ENCODE peak calls at places on chromosomes 3 and 15, in eight cellular contexts. Y, L, Z, G, D, H, E and T are unnamed samples. For H3K4me1, the result is how much of the 10 kb centered on the place peaks cover.

GRCh38 chr15:70268698-70269251 is 171.1 kb upstream of the TLE3 start:
- DNase-seq in L (no peak), H (no peak), Z (peak), D (no peak), E (peak), G (no peak), Y (no peak), T (no peak)

GRCh38 chr3:183824761-183825379 is 507 bp downstream of the MAP6D1 start:
- DNase-seq in H (no peak), G (no peak), Y (no peak), D (no peak), E (peak), Z (no peak), L (no peak), T (no peak)

GRCh38 chr3:149612456-149612855 is 45.4 kb downstream of the WWTR1 start:
- DNase-seq in L (no peak), Z (no peak), D (no peak), G (no peak), Y (no peak), H (no peak), E (no peak), T (no peak)

GRCh38 chr15:99721104-99721778 is 12.0 kb downstream of the LYSMD4 start:
- DNase-seq in H (peak), G (no peak), L (no peak), Y (peak), D (no peak), E (no peak), Z (no peak), T (peak)

GRCh38 chr3:127677541-127678314 is 5.0 kb downstream of the ABTB1 start:
- DNase-seq in E (no peak), D (peak), L (no peak), Y (no peak), H (peak), Z (peak), G (peak), T (no peak)

GRCh38 chr3:52892625-52893311 is 4.6 kb downstream of the STIMATE start:
- DNase-seq in H (no peak), D (no peak), Z (no peak), E (no peak), L (no peak), G (no peak), Y (no peak), T (peak)

GRCh38 chr15:79682851-79683288 is 213.9 kb downstream of the MTHFS start:
- DNase-seq in H (no peak), Y (no peak), D (no peak), Z (no peak), G (no peak), L (no peak), E (peak), T (no peak)

GRCh38 chr3:11095932-11096265 is 58.4 kb upstream of the HRH1 start:
- DNase-seq in D (no peak), Y (no peak), L (no peak), H (no peak), E (no peak), Z (no peak), G (no peak), T (no peak)

GRCh38 chr15:95687056-95687455 is 643.4 kb upstream of the NR2F2 start:
- DNase-seq in H (no peak), D (no peak), E (no peak), Z (no peak), Y (no peak), L (no peak), G (no peak), T (no peak)

GRCh38 chr3:124229407-124229806 is 237.5 kb upstream of the ROPN1 start:
- DNase-seq in E (peak), D (no peak), G (no peak), Y (no peak), H (no peak), L (no peak), Z (no peak), T (no peak)

GRCh38 chr3:182258538-182259177 is 534.6 kb upstream of the ATP11B start:
- DNase-seq in Y (no peak), E (peak), H (no peak), G (no peak), L (no peak), D (no peak), Z (no peak), T (no peak)

GRCh38 chr3:15331606-15332404 is 581 bp downstream of the SH3BP5 start:
- DNase-seq in Y (no peak), D (peak), G (peak), L (peak), H (peak), E (peak), Z (peak), T (peak)

GRCh38 chr15:49902791-49903481 is 216.1 kb downstream of the ATP8B4 start:
- DNase-seq in Y (no peak), G (no peak), L (no peak), H (no peak), Z (no peak), D (no peak), E (peak), T (no peak)

GRCh38 chr15:41806291-41807181 is 21.4 kb upstream of the JMJD7 start:
- DNase-seq in Z (no peak), H (no peak), L (no peak), D (peak), E (no peak), G (peak), Y (peak), T (no peak)

GRCh38 chr3:99483841-99484240 is 154.6 kb upstream of the COL8A1 start:
- DNase-seq in G (no peak), D (no peak), L (no peak), Z (no peak), Y (no peak), H (no peak), E (no peak), T (no peak)

GRCh38 chr3:52685285-52685704 is 418 bp downstream of the PBRM1 start:
- DNase-seq in D (peak), G (peak), Y (peak), L (peak), Z (peak), H (peak), E (no peak), T (peak)

GRCh38 chr3:112126501-112126900 is 6.5 kb downstream of the GCSAM start:
- DNase-seq in H (no peak), Y (no peak), D (no peak), G (no peak), Z (no peak), E (peak), L (no peak), T (no peak)

GRCh38 chr3:99730870-99731269 is 86.8 kb upstream of the CMSS1 start:
- DNase-seq in G (no peak), Z (no peak), E (no peak), L (no peak), Y (no peak), H (no peak), D (no peak), T (no peak)

GRCh38 chr15:20351448-20351961 is 190.1 kb downstream of the GOLGA6L6 start:
- DNase-seq in Y (no peak), H (peak), Z (peak), L (no peak), G (peak), E (no peak), D (peak), T (no peak)

GRCh38 chr3:18302517-18302916 is 122.6 kb downstream of the SATB1 start:
- DNase-seq in D (no peak), Z (no peak), G (peak), L (no peak), E (peak), H (no peak), Y (no peak), T (no peak)

GRCh38 chr3:41265823-41266273 is 66.5 kb downstream of the CTNNB1 start:
- DNase-seq in L (no peak), Y (no peak), H (no peak), D (no peak), E (peak), G (no peak), Z (no peak), T (no peak)

GRCh38 chr15:78108300-78109084 is 16.1 kb downstream of the SH2D7 start:
- DNase-seq in L (peak), Y (peak), H (peak), Z (peak), G (peak), E (peak), D (peak), T (peak)

GRCh38 chr15:49438970-49439631 is 16.1 kb downstream of the FGF7 start:
- DNase-seq in E (peak), Z (no peak), L (no peak), G (peak), H (peak), Y (no peak), D (no peak), T (no peak)

GRCh38 chr3:107432013-107432515 is 54.8 kb downstream of the CCDC54 start:
- DNase-seq in L (peak), H (no peak), Y (no peak), D (no peak), G (no peak), E (peak), Z (no peak), T (no peak)

GRCh38 chr15:78291698-78292097 is 7.7 kb downstream of the SKIC8 start:
- DNase-seq in Y (no peak), Z (no peak), H (no peak), L (no peak), D (peak), E (no peak), G (no peak), T (no peak)

GRCh38 chr3:59127071-59127470 is 77.2 kb upstream of the CFAP20DC start:
- DNase-seq in Y (no peak), Z (no peak), G (no peak), H (no peak), L (no peak), D (no peak), E (peak), T (no peak)

GRCh38 chr3:127482216-127483004 is 108.1 kb downstream of the TPRA1 start:
- DNase-seq in D (no peak), G (peak), L (peak), Y (no peak), Z (no peak), E (peak), H (no peak), T (no peak)

GRCh38 chr3:70822777-70823176 is 510.3 kb upstream of the MDFIC2 start:
- DNase-seq in L (no peak), Z (no peak), D (no peak), E (no peak), G (no peak), H (no peak), Y (no peak), T (no peak)

GRCh38 chr3:140244893-140245292 is 309.9 kb downstream of the CLSTN2 start:
- DNase-seq in H (no peak), Y (no peak), G (no peak), D (no peak), Z (no peak), L (no peak), E (peak), T (no peak)

GRCh38 chr3:46667657-46668056 is 25.8 kb downstream of the ALS2CL start:
- DNase-seq in G (peak), L (no peak), Z (peak), H (peak), D (peak), Y (no peak), E (no peak), T (no peak)

GRCh38 chr3:194095464-194095863 is 40.5 kb upstream of the HES1 start:
- DNase-seq in E (no peak), G (peak), Z (peak), L (peak), D (peak), H (no peak), Y (peak), T (no peak)

GRCh38 chr15:89371145-89372044 is 36.8 kb upstream of the POLG start:
- DNase-seq in Z (peak), H (no peak), E (no peak), G (no peak), D (no peak), L (no peak), Y (no peak), T (no peak)

GRCh38 chr15:25245801-25246622 is 192.8 kb downstream of the UBE3A start:
- DNase-seq in G (peak), Z (no peak), L (no peak), H (no peak), E (no peak), D (no peak), Y (peak), T (no peak)

GRCh38 chr3:121969631-121970030 is 52.4 kb downstream of the ILDR1 start:
- DNase-seq in H (no peak), Y (no peak), Z (no peak), E (peak), D (no peak), L (no peak), G (no peak), T (no peak)

GRCh38 chr3:100144255-100144866 is 30.1 kb upstream of the FILIP1L start:
- DNase-seq in E (no peak), G (no peak), H (no peak), D (no peak), Y (no peak), L (no peak), Z (no peak), T (no peak)

GRCh38 chr3:149120051-149120972 is 9.1 kb upstream of the HPS3 start:
- DNase-seq in L (no peak), H (no peak), E (peak), D (no peak), G (no peak), Y (no peak), Z (no peak), T (peak)

GRCh38 chr3:155618575-155618974 is 126.3 kb downstream of the PLCH1 start:
- DNase-seq in G (no peak), L (no peak), Y (no peak), Z (no peak), H (no peak), D (no peak), E (no peak), T (no peak)

DNA sequence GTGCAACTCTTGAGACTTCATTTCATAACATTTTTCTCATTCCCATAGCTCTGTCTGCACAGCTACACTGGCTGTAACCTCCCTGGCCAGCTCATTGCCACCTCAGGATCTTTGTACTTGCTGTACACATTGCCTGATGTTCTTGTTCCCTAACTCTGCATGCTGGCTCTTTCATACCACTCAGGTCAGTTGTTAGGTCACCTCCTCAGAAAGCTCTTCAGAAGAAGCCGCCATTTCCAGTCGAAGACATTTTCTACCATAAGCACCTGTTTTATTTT is 176.2 kb downstream of the AKAP13 start:
- DNase-seq in Z (no peak), G (no peak), D (no peak), L (no peak), H (no peak), Y (no peak), E (no peak), T (no peak)
- H3K4me3 ChIP-seq in Z (no peak), G (no peak), D (no peak), L (no peak), H (no peak), Y (no peak), E (no peak), T (no peak)

GRCh38 chr3:30680789-30681188 is 74.4 kb downstream of the TGFBR2 start:
- DNase-seq in G (peak), D (no peak), H (no peak), Z (no peak), E (peak), Y (no peak), L (peak), T (no peak)
- H3K4me1 ChIP-seq in G (under half), D (half or more), H (under half), Z (under half), E (under half), Y (under half), L (under half), T (under half)

GRCh38 chr15:53844634-53845033 is 85.2 kb upstream of the WDR72 start:
- DNase-seq in H (no peak), G (no peak), E (no peak), Y (no peak), L (no peak), D (no peak), Z (no peak), T (no peak)
- H3K27ac ChIP-seq in H (no peak), G (no peak), E (no peak), Y (no peak), L (no peak), D (peak), Z (no peak), T (no peak)

GRCh38 chr15:58980351-58980939 is 7.0 kb upstream of the RNF111 start:
- DNase-seq in H (no peak), E (peak), L (no peak), Y (no peak), G (no peak), D (no peak), Z (no peak), T (no peak)
- H3K4me3 ChIP-seq in H (no peak), E (no peak), L (no peak), Y (no peak), G (no peak), D (no peak), Z (no peak), T (peak)

GRCh38 chr3:152400912-152401311 is 132.2 kb downstream of the MBNL1 start:
- DNase-seq in G (no peak), D (no peak), L (no peak), H (no peak), E (peak), Z (no peak), Y (no peak), T (no peak)

GRCh38 chr3:152399374-152399773 is 130.6 kb downstream of the MBNL1 start:
- DNase-seq in Z (no peak), E (peak), H (peak), G (no peak), D (no peak), L (no peak), Y (no peak), T (no peak)

GRCh38 chr3:152396867-152397266 is 128.1 kb downstream of the MBNL1 start:
- DNase-seq in E (peak), G (no peak), Y (no peak), Z (no peak), H (no peak), D (no peak), L (no peak), T (no peak)

GRCh38 chr3:152395764-152396163 is 127.0 kb downstream of the MBNL1 start:
- DNase-seq in D (no peak), H (no peak), Y (no peak), Z (no peak), L (no peak), G (no peak), E (no peak), T (no peak)

GRCh38 chr3:152398495-152398894 is 129.8 kb downstream of the MBNL1 start:
- DNase-seq in H (no peak), L (no peak), Y (no peak), Z (no peak), G (no peak), E (peak), D (no peak), T (no peak)
- H3K4me1 ChIP-seq in H (half or more), L (under half), Y (under half), Z (under half), G (under half), E (under half), D (half or more), T (half or more)

GRCh38 chr15:43876872-43877271 is 50.1 kb downstream of the WDR76 start:
- DNase-seq in Z (peak), G (no peak), Y (no peak), H (no peak), L (no peak), D (no peak), E (no peak), T (no peak)
- H3K27ac ChIP-seq in Z (no peak), G (no peak), Y (no peak), H (no peak), L (no peak), D (no peak), E (no peak), T (no peak)

GRCh38 chr15:81195339-81195864 is 1.3 kb upstream of the IL16 start:
- DNase-seq in G (no peak), L (no peak), D (no peak), Y (no peak), H (no peak), E (no peak), Z (no peak), T (no peak)
- H3K4me3 ChIP-seq in G (no peak), L (no peak), D (no peak), Y (no peak), H (no peak), E (no peak), Z (no peak), T (no peak)

DNA sequence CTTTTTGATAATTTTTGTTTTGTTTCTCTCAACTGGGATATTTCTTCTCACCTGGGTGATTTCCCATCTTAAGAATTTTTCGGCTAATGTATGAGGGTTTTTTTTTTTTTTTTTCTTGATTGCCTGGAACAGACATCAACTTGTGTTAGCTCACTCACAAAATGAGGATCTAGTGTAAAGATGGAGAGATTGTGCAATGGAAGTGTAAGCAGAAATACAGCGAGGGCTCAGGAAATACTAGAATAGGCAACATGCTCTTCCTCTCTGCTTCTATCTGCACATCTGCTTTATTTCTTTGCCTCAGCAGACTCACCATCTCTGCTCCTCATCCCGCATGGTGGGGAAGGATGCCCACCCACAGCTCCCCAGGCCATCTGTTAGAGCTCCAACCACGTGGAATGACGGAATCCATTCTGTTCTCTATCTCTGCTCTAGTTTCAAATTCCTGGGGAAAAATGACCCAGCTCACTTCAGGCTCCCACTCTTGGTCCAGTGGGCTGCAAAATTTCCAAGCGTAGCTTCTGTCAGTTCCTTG is 128.0 kb upstream of the ADAMTS9 start:
- DNase-seq in H (no peak), Z (no peak), E (no peak), D (no peak), L (no peak), Y (no peak), G (no peak), T (no peak)
- H3K4me1 ChIP-seq in H (under half), Z (under half), E (under half), D (under half), L (under half), Y (under half), G (under half), T (under half)

DNA sequence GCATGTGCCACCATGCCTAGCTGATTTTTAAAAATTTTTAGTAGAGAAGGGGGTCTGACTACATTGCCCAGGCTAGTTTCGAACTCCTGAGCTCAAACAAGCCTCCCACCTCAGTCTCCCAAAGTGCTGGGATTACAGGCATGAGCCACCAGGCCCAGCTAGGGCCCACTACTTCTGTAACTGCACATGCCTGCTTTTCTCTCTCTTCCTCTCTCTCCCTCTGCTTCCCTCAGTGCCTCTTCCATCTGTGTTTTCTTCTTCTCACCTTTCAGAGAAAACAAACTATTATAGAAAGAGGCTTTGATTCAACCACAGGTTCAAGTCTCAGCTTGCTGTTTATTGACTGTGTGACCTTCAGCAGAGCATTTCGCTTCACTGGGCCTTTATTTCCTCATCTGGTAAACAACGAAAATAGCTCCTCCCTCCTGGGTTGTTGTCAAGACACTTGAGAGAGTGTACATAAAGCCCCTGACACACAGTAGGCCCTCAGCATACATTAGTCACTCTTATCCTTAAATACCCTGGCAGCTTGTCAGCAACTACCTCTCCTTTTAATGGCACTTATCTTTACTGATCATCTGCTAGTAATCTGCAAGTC is 10.2 kb downstream of the TADA3 start:
- DNase-seq in H (no peak), D (no peak), G (no peak), E (no peak), L (no peak), Y (no peak), Z (no peak), T (no peak)
- H3K27ac ChIP-seq in H (no peak), D (no peak), G (no peak), E (no peak), L (no peak), Y (no peak), Z (peak), T (no peak)